ENCODE peak calls at places on chromosomes 3 and 15, in five cellular contexts. H is breast epithelium, J is Panc1, I is GM12878, E is HepG2. M is an unnamed sample.

GRCh38 chr3:61877359-61877770 is 316.0 kb downstream of the PTPRG start:
- DNase-seq in H (no peak), J (no peak), I (peak), E (peak), M (no peak)

GRCh38 chr15:98123297-98123696 is 162.8 kb downstream of the ARRDC4 start:
- DNase-seq in H (no peak), J (no peak), I (no peak), E (no peak), M (no peak)

GRCh38 chr3:140972833-140973232 is 31.2 kb downstream of the SLC25A36 start:
- DNase-seq in H (no peak), J (no peak), I (no peak), E (peak), M (peak)

GRCh38 chr3:178513539-178514410 is 22.5 kb upstream of the KCNMB2 start:
- DNase-seq in H (no peak), J (no peak), I (no peak), E (no peak), M (no peak)

GRCh38 chr3:12556723-12557471 is at the start of gene MKRN2:
- DNase-seq in H (peak), J (peak), I (peak), E (peak), M (no peak)

GRCh38 chr3:42970976-42971772 is 7.9 kb upstream of the GASK1A start:
- DNase-seq in H (no peak), J (no peak), I (no peak), E (no peak), M (no peak)

GRCh38 chr15:65666257-65666656 is 44.5 kb downstream of the SLC24A1 start:
- DNase-seq in H (no peak), J (no peak), I (no peak), E (no peak), M (no peak)

GRCh38 chr3:98994128-98994762 is 92.8 kb upstream of the DCBLD2 start:
- DNase-seq in H (no peak), J (no peak), I (no peak), E (peak), M (peak)

GRCh38 chr15:80560601-80561025 is 134.5 kb upstream of the ABHD17C start:
- DNase-seq in H (no peak), J (no peak), I (no peak), E (no peak), M (no peak)

GRCh38 chr3:45092132-45093031 is 53.8 kb downstream of the CDCP1 start:
- DNase-seq in H (no peak), J (no peak), I (no peak), E (no peak), M (no peak)

GRCh38 chr3:60250210-60250609 is 1001.0 kb downstream of the FHIT start:
- DNase-seq in H (no peak), J (no peak), I (no peak), E (no peak), M (no peak)

GRCh38 chr3:196357905-196358304 is 19.7 kb upstream of the TM4SF19 start:
- DNase-seq in H (no peak), J (no peak), I (no peak), E (no peak), M (no peak)

GRCh38 chr3:121529308-121529707 is 16.5 kb downstream of the POLQ start:
- DNase-seq in H (no peak), J (no peak), I (no peak), E (peak), M (no peak)

GRCh38 chr3:52397676-52398399 is 47.1 kb downstream of the SEMA3G start:
- DNase-seq in H (no peak), J (no peak), I (no peak), E (no peak), M (no peak)

GRCh38 chr3:79817224-79817623 is 49.4 kb upstream of the ROBO1 start:
- DNase-seq in H (no peak), J (no peak), I (no peak), E (no peak), M (no peak)
- H3K4me3 ChIP-seq in H (no peak), J (no peak), I (no peak), E (no peak), M (no peak)

DNA sequence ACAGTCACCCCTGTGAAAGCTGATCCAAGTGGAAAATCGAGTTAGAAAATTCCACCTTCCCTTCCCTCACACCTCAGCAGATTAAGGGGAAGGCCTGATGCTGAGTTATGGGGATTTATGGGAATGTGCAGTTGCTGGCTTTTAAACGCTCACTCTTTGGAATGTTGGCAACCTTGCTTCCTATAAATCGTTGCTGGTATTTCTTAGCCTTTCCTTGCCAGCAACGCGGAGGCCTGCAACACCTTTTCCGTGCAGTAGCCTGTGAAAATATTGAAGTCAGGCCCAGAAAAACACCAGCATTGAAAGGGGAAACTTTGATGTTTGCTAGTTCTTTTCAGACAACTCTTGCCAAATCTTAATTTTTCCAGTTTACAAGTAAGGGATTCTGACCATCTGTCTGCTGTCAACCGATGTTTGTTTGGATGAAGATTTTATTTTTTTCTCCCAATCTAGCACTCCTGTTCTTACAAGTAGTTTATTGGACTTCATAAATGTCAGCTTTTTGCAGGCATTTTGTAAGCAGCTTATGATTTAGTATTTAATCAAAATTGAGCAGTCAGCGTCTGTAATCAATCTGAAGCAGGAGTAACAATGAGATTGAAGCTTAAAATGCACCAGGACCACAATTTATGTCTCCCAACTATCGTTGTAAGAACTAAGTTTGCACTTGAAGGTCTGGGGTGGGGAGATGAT is 251.0 kb downstream of the RPLP1 start:
- DNase-seq in H (no peak), J (no peak), I (no peak), E (no peak), M (no peak)
- TF ChIP-seq POLR2AphosphoS5 in H (no peak), J (no peak), I (no peak), E (no peak), M (no peak)

DNA sequence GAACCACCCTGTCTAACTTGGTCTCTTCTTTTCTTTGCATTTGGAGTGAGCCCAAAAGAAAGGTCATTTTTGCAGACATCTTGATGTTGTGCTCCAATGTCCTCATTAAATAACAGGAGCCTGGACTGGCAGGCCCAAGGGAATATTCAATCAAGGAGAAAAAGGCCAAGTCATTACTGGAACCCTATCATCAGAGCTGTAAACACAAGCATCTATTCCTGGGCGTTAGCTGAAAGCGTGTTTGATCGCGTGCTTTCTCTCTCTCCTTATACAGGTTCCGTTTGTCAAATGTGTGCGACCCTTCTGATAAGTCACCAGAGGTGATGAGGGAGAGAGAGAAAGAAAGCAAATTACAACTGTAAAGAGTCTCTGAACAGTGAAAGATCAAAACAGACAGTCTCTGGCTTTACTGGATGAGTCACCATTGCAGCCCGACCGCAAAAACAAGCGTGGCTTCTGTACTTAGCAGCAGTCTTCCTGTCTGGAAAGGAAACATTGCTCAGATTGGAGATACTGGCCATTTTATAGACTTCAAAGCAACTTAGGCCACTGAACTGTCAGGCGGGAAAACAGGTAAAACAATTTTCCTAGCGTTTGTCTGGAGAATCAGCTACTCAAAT is 39.5 kb upstream of the TPRG1 start:
- DNase-seq in H (no peak), J (no peak), I (peak), E (peak), M (no peak)
- H3K4me3 ChIP-seq in H (no peak), J (no peak), I (no peak), E (no peak), M (no peak)

DNA sequence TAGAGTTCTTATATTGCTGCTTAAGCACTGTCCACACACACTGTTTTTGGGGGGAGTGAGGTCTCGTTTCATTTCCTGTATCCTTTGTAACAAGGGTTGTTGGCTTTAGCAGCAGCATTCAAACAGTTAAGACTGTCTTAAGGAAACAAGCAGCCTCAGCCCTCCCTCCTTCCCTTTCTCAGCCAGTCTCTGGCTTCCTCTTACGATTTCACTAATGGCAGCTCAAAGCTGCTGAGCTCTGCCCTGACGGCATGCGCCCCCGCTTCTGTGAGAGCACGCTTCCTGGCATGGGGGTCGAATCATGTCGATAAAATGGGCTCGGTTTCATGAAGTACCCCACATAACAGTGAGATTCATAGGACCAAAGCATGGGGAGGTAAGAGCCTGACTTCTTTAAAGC is 105.0 kb downstream of the KLHL25 start:
- DNase-seq in H (no peak), J (no peak), I (peak), E (no peak), M (no peak)
- TF ChIP-seq POLR2AphosphoS5 in H (peak), J (no peak), I (peak), E (no peak), M (no peak)

GRCh38 chr3:125679258-125679657 is 84.0 kb upstream of the OSBPL11 start:
- DNase-seq in H (no peak), J (no peak), I (no peak), E (peak), M (no peak)
- H3K4me3 ChIP-seq in H (no peak), J (no peak), I (no peak), E (no peak), M (no peak)

GRCh38 chr3:187064210-187065115 is 74.8 kb downstream of the RPL39L start:
- DNase-seq in H (no peak), J (no peak), I (no peak), E (peak), M (no peak)

GRCh38 chr3:187062526-187063177 is 76.6 kb downstream of the RPL39L start:
- DNase-seq in H (no peak), J (no peak), I (no peak), E (peak), M (no peak)

GRCh38 chr3:187069857-187070516 is 69.3 kb downstream of the RPL39L start:
- DNase-seq in H (no peak), J (no peak), I (no peak), E (no peak), M (no peak)

GRCh38 chr3:187063286-187064081 is 75.8 kb downstream of the RPL39L start:
- DNase-seq in H (no peak), J (no peak), I (no peak), E (peak), M (no peak)

DNA sequence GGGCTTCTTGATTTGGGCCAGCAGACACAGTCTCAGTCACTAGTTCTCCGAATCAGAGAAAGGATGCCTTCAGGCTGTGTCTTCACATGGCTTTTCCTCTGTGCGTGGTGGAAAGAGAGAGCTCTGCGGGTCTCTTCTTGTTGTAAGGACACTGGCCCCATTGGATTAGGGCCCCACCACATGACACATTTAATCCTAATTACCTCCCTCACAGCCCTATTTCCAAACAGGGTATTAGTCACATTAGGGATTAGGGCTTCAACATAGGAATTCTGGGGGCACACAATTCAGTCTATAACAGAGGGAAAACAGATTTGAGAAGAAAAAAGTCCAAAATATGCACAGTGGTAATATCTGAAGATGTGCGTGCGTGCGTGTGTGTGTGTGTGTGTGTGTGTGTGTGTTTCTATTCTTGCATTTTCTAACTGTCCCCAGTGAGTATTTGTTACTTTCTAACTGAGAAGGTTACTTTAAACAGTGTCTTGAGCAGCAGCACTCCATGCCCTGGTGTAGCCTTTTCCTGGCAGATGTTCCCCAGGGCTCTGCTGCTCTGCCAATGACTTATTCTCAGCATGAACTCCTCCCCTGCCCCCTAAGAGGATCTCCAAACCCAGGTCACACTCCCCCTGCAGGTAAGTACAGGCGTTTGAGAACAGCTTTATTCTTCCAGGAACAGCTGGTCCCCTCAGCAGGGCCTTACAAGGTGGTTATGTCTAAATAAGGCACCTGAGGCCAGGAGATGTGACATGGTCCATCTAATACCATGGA is 72.9 kb downstream of the RPL39L start:
- DNase-seq in H (no peak), J (no peak), I (no peak), E (peak), M (no peak)
- TF ChIP-seq POLR2AphosphoS5 in H (no peak), J (no peak), I (peak), E (no peak), M (no peak)

DNA sequence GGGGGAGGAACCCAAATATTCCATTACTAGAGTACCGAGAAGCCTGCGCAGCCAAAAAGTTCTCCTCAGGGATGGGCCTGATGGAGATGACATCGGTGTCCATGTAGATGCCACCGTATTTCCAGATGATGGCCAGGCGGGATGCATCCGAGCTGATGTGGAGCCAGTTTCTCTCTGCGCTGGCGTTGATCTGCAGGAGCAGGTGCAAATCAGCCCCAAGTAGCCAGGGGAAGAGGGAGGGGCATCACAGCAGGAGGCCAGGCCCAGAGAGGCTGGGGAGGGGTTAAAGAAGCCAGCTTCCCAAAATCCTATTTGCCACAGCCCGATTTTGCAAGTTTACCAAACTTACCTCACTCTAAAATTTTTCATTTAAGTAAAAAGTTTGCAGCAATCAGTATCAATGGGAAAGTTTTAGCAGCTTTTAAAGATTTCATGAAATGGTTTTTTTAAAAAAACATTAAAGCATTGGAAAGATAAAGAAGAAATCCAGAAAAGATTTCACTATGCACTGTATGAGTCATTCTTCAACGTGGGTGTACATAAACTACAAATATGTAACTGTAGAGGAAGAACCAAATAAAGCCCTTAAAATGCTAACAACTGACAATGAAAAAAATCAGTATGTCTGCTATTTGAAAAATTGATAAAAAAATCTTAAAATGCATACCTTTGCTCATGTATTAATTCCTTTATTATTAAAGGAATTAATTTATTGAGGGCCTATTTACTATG is 7.3 kb downstream of the A4GNT start:
- DNase-seq in H (no peak), J (no peak), I (no peak), E (no peak), M (no peak)
- H3K4me3 ChIP-seq in H (no peak), J (no peak), I (no peak), E (no peak), M (no peak)

GRCh38 chr15:70266412-70267089 is 168.8 kb upstream of the TLE3 start:
- DNase-seq in H (no peak), J (no peak), I (no peak), E (no peak), M (no peak)
- TF ChIP-seq POLR2AphosphoS5 in H (peak), J (no peak), I (no peak), E (no peak), M (no peak)